ENCODE peak calls at places on chromosomes 12 and 14, in five cellular contexts. V, F, D, K and C are unnamed samples.

GRCh38 chr12:121087467-121088207 is 45.0 kb upstream of the P2RX7 start:
- DNase-seq in K (no peak), V (no peak), D (peak; percentile 19), F (no peak), C (no peak)

GRCh38 chr14:72172075-72172474 is 239.8 kb downstream of the RGS6 start:
- DNase-seq in K (no peak), D (no peak), V (no peak), F (no peak), C (no peak)

GRCh38 chr12:67056329-67056728 is 212.8 kb upstream of the CAND1 start:
- DNase-seq in V (no peak), F (no peak), D (no peak), K (no peak), C (no peak)

GRCh38 chr12:71312767-71313375 is 126.7 kb upstream of the LGR5 start:
- DNase-seq in V (no peak), K (no peak), F (no peak), D (no peak), C (no peak)

GRCh38 chr14:63922696-63923421 is 70.1 kb downstream of the SYNE2 start:
- DNase-seq in K (no peak), V (peak; percentile 88), D (no peak), F (no peak), C (peak; percentile 52)

GRCh38 chr12:121439715-121440114 is 39.8 kb downstream of the RNF34 start:
- DNase-seq in V (no peak), F (no peak), D (no peak), K (no peak), C (no peak)

GRCh38 chr12:6603095-6603567 is 4.0 kb downstream of the CHD4 start:
- DNase-seq in D (no peak), V (no peak), F (no peak), K (no peak), C (no peak)

GRCh38 chr14:106605548-106606448 is 1079.4 kb downstream of the TMEM121 start:
- DNase-seq in F (peak; percentile 59), K (peak; percentile 21), V (peak; percentile 31), D (no peak), C (peak; percentile 24)

GRCh38 chr14:65439117-65439516 is 26.6 kb downstream of the FUT8 start:
- DNase-seq in K (no peak), F (no peak), V (no peak), D (no peak), C (no peak)

GRCh38 chr12:75455839-75456238 is 24.7 kb upstream of the GLIPR1 start:
- DNase-seq in V (no peak), K (no peak), D (no peak), F (no peak), C (no peak)

GRCh38 chr12:112573151-112573550 is 154.4 kb downstream of the PTPN11 start:
- DNase-seq in F (no peak), V (no peak), D (no peak), K (no peak), C (no peak)

GRCh38 chr12:53049582-53050318 is at the start of gene TNS2:
- DNase-seq in D (peak; percentile 70), F (peak; percentile 44), V (peak; percentile 72), K (no peak), C (peak; percentile 68)

GRCh38 chr12:105933671-105934665 is 204.8 kb downstream of the NUAK1 start:
- DNase-seq in K (no peak), V (no peak), F (no peak), D (no peak), C (peak; percentile 33)

GRCh38 chr12:130880411-130880885 is 8.6 kb downstream of the RAN start:
- DNase-seq in F (peak; percentile 38), V (no peak), K (no peak), D (no peak), C (no peak)

GRCh38 chr14:30994681-30995620 is 30.5 kb upstream of the AP4S1 start:
- DNase-seq in K (peak; percentile 8), V (no peak), D (no peak), F (no peak), C (no peak)
- TF ChIP-seq KDM1A in K (no peak), V (no peak), D (no peak), F (no peak), C (no peak)

DNA sequence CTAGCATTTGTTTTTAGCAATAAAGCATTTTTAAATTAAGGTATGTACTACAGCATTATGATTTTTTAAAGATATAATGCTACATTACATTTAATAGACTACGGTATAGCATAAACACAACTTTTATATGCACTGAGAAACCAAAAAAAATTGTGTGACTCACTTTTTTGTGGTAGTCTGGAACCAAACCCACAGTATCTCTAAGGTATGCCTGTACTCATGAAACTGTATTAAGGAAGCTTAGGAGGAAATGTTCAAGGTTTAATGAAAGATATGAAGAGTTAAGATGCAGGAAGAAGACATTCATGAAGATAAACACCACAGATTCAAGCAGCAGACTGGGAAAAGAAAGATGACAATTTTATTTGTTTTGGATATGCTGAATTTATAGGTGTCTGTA is 51.7 kb downstream of the PPP1R12A start:
- DNase-seq in V (no peak), F (no peak), D (no peak), K (no peak), C (no peak)
- TF ChIP-seq HDAC2 in V (no peak), F (no peak), D (no peak), K (no peak), C (no peak)

GRCh38 chr12:30447061-30447750 is 248.5 kb downstream of the IPO8 start:
- DNase-seq in V (no peak), K (no peak), F (no peak), D (no peak), C (no peak)

GRCh38 chr12:30450226-30450625 is 245.4 kb downstream of the IPO8 start:
- DNase-seq in V (no peak), F (no peak), D (no peak), K (no peak), C (no peak)

GRCh38 chr12:30448038-30448437 is 247.6 kb downstream of the IPO8 start:
- DNase-seq in F (no peak), K (no peak), V (no peak), D (no peak), C (no peak)

GRCh38 chr12:30450872-30451271 is 244.8 kb downstream of the IPO8 start:
- DNase-seq in F (peak; percentile 75), D (no peak), V (no peak), K (no peak), C (no peak)
- TF ChIP-seq KDM1A in F (peak; percentile 45), D (no peak), V (no peak), K (no peak), C (no peak)

DNA sequence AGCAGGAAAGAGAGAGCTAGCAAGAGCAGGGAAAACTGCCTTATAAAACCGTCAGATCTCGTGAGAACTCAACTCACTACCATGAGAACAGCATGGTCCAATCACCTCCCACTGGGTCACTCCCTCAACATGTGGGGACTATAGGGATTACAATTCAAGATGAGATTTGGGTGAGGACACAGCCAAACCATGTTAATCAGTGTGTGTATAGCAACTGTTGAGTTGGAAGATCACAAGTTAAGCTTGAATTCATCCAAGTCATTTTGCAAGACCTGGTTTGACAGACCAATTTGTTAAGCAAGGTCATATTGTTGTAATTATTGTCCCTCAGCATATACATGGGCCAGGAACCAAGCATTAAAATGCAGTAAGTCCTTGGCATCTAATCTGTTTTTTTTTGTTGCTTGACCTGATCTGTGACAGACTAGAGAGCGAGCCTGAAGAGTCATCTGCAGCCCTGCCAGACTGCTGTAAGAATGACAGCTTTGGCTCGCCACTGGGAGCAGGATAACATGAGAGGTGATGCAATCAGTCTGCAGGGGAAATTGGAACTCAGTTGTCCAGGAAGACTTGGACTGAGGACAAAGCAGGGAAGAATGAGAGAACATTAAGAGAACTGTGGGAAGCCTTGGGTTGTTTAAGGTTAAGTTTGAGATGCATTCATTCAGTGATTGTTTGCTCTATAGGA is 297.6 kb upstream of the SEL1L start:
- DNase-seq in K (no peak), D (no peak), V (no peak), F (no peak), C (no peak)
- TF ChIP-seq HDAC2 in K (no peak), D (no peak), V (no peak), F (no peak), C (no peak)